ENCODE peak calls at places on chromosomes 16 and 17, in ten cellular contexts. One of them, this sample, is unnamed.

GRCh38 chr17:37718383-37719048 is 26.3 kb downstream of the HNF1B start:
- DNase-seq in stimulated activated CD4-positive, alpha-beta T cell treated with anti-CD3 and anti-CD28 coated beads, Interleukin-2, amount 100 ng/mL, for 48 hours: no peak
- DNase-seq in SJSA1: no peak
- DNase-seq in endothelial cell: no peak
- DNase-seq in EH: no peak
- DNase-seq in breast epithelium: no peak
- DNase-seq in left lobe of liver: no peak
- DNase-seq in retina: no peak
- DNase-seq in cardiac fibroblast: no peak
- DNase-seq in activated naive CD8-positive, alpha-beta T cell treated with anti-CD3 and anti-CD28 coated beads for 36 hours: no peak
- DNase-seq in this sample: no peak

GRCh38 chr17:77449373-77449907 is 308.7 kb downstream of the SEC14L1 start:
- DNase-seq in cardiac fibroblast: no peak
- DNase-seq in activated naive CD8-positive, alpha-beta T cell treated with anti-CD3 and anti-CD28 coated beads for 36 hours: peak; percentile 14
- DNase-seq in stimulated activated CD4-positive, alpha-beta T cell treated with anti-CD3 and anti-CD28 coated beads, Interleukin-2, amount 100 ng/mL, for 48 hours: no peak
- DNase-seq in SJSA1: no peak
- DNase-seq in EH: peak; percentile 36
- DNase-seq in endothelial cell: no peak
- DNase-seq in left lobe of liver: no peak
- DNase-seq in retina: no peak
- DNase-seq in breast epithelium: no peak
- DNase-seq in this sample: no peak

GRCh38 chr17:39668141-39668924 is at the start of gene PNMT:
- DNase-seq in retina: peak; percentile 82
- DNase-seq in SJSA1: peak; percentile 43
- DNase-seq in stimulated activated CD4-positive, alpha-beta T cell treated with anti-CD3 and anti-CD28 coated beads, Interleukin-2, amount 100 ng/mL, for 48 hours: peak; percentile 53
- DNase-seq in endothelial cell: peak; percentile 80
- DNase-seq in activated naive CD8-positive, alpha-beta T cell treated with anti-CD3 and anti-CD28 coated beads for 36 hours: peak; percentile 80
- DNase-seq in breast epithelium: peak; percentile 60
- DNase-seq in left lobe of liver: peak; percentile 66
- DNase-seq in EH: peak; percentile 51
- DNase-seq in cardiac fibroblast: peak; percentile 59
- DNase-seq in this sample: peak; percentile 59

GRCh38 chr17:42009170-42009569 is 8.1 kb downstream of the DNAJC7 start:
- DNase-seq in breast epithelium: no peak
- DNase-seq in stimulated activated CD4-positive, alpha-beta T cell treated with anti-CD3 and anti-CD28 coated beads, Interleukin-2, amount 100 ng/mL, for 48 hours: no peak
- DNase-seq in SJSA1: no peak
- DNase-seq in EH: peak; percentile 12
- DNase-seq in cardiac fibroblast: peak; percentile 20
- DNase-seq in retina: no peak
- DNase-seq in activated naive CD8-positive, alpha-beta T cell treated with anti-CD3 and anti-CD28 coated beads for 36 hours: no peak
- DNase-seq in left lobe of liver: no peak
- DNase-seq in endothelial cell: no peak
- DNase-seq in this sample: no peak

GRCh38 chr17:11031787-11032186 is 193.9 kb upstream of the PIRT start:
- DNase-seq in endothelial cell: no peak
- DNase-seq in left lobe of liver: no peak
- DNase-seq in EH: no peak
- DNase-seq in stimulated activated CD4-positive, alpha-beta T cell treated with anti-CD3 and anti-CD28 coated beads, Interleukin-2, amount 100 ng/mL, for 48 hours: no peak
- DNase-seq in retina: no peak
- DNase-seq in breast epithelium: no peak
- DNase-seq in SJSA1: no peak
- DNase-seq in activated naive CD8-positive, alpha-beta T cell treated with anti-CD3 and anti-CD28 coated beads for 36 hours: no peak
- DNase-seq in cardiac fibroblast: no peak
- DNase-seq in this sample: no peak

GRCh38 chr17:79950306-79950705 is 85.4 kb downstream of the TBC1D16 start:
- DNase-seq in left lobe of liver: peak; percentile 43
- DNase-seq in retina: no peak
- DNase-seq in endothelial cell: no peak
- DNase-seq in breast epithelium: no peak
- DNase-seq in activated naive CD8-positive, alpha-beta T cell treated with anti-CD3 and anti-CD28 coated beads for 36 hours: no peak
- DNase-seq in cardiac fibroblast: no peak
- DNase-seq in SJSA1: no peak
- DNase-seq in stimulated activated CD4-positive, alpha-beta T cell treated with anti-CD3 and anti-CD28 coated beads, Interleukin-2, amount 100 ng/mL, for 48 hours: no peak
- DNase-seq in EH: no peak
- DNase-seq in this sample: no peak

GRCh38 chr16:52563767-52564611 is 17.0 kb upstream of the TOX3 start:
- DNase-seq in left lobe of liver: no peak
- DNase-seq in endothelial cell: no peak
- DNase-seq in SJSA1: no peak
- DNase-seq in EH: no peak
- DNase-seq in stimulated activated CD4-positive, alpha-beta T cell treated with anti-CD3 and anti-CD28 coated beads, Interleukin-2, amount 100 ng/mL, for 48 hours: no peak
- DNase-seq in breast epithelium: no peak
- DNase-seq in retina: no peak
- DNase-seq in activated naive CD8-positive, alpha-beta T cell treated with anti-CD3 and anti-CD28 coated beads for 36 hours: no peak
- DNase-seq in cardiac fibroblast: no peak
- DNase-seq in this sample: no peak

GRCh38 chr17:62705781-62706597 is 78.5 kb downstream of the MRC2 start:
- DNase-seq in left lobe of liver: no peak
- DNase-seq in activated naive CD8-positive, alpha-beta T cell treated with anti-CD3 and anti-CD28 coated beads for 36 hours: no peak
- DNase-seq in cardiac fibroblast: peak; percentile 41
- DNase-seq in endothelial cell: no peak
- DNase-seq in SJSA1: no peak
- DNase-seq in EH: peak; percentile 39
- DNase-seq in breast epithelium: no peak
- DNase-seq in retina: peak; percentile 66
- DNase-seq in stimulated activated CD4-positive, alpha-beta T cell treated with anti-CD3 and anti-CD28 coated beads, Interleukin-2, amount 100 ng/mL, for 48 hours: no peak
- DNase-seq in this sample: no peak

GRCh38 chr16:28877642-28877975 is 679 bp upstream of the ATP2A1 start:
- DNase-seq in activated naive CD8-positive, alpha-beta T cell treated with anti-CD3 and anti-CD28 coated beads for 36 hours: no peak
- DNase-seq in breast epithelium: no peak
- DNase-seq in SJSA1: no peak
- DNase-seq in left lobe of liver: no peak
- DNase-seq in EH: no peak
- DNase-seq in endothelial cell: no peak
- DNase-seq in cardiac fibroblast: no peak
- DNase-seq in stimulated activated CD4-positive, alpha-beta T cell treated with anti-CD3 and anti-CD28 coated beads, Interleukin-2, amount 100 ng/mL, for 48 hours: no peak
- DNase-seq in retina: no peak
- DNase-seq in this sample: no peak

GRCh38 chr17:16987830-16988601 is 16.1 kb upstream of the TNFRSF13B start:
- DNase-seq in stimulated activated CD4-positive, alpha-beta T cell treated with anti-CD3 and anti-CD28 coated beads, Interleukin-2, amount 100 ng/mL, for 48 hours: peak; percentile 53
- DNase-seq in EH: peak; percentile 92
- DNase-seq in breast epithelium: peak; percentile 39
- DNase-seq in retina: no peak
- DNase-seq in left lobe of liver: no peak
- DNase-seq in SJSA1: peak; percentile 49
- DNase-seq in endothelial cell: no peak
- DNase-seq in activated naive CD8-positive, alpha-beta T cell treated with anti-CD3 and anti-CD28 coated beads for 36 hours: peak; percentile 57
- DNase-seq in cardiac fibroblast: peak; percentile 57
- DNase-seq in this sample: peak; percentile 59

GRCh38 chr17:70190959-70191805 is 21.9 kb downstream of the KCNJ2 start:
- DNase-seq in cardiac fibroblast: no peak
- DNase-seq in breast epithelium: no peak
- DNase-seq in left lobe of liver: no peak
- DNase-seq in retina: no peak
- DNase-seq in activated naive CD8-positive, alpha-beta T cell treated with anti-CD3 and anti-CD28 coated beads for 36 hours: no peak
- DNase-seq in endothelial cell: no peak
- DNase-seq in stimulated activated CD4-positive, alpha-beta T cell treated with anti-CD3 and anti-CD28 coated beads, Interleukin-2, amount 100 ng/mL, for 48 hours: no peak
- DNase-seq in SJSA1: no peak
- DNase-seq in EH: no peak
- DNase-seq in this sample: no peak

GRCh38 chr17:42568341-42569111 is 1.6 kb downstream of the MLX start:
- DNase-seq in left lobe of liver: no peak
- DNase-seq in endothelial cell: no peak
- DNase-seq in stimulated activated CD4-positive, alpha-beta T cell treated with anti-CD3 and anti-CD28 coated beads, Interleukin-2, amount 100 ng/mL, for 48 hours: no peak
- DNase-seq in SJSA1: no peak
- DNase-seq in activated naive CD8-positive, alpha-beta T cell treated with anti-CD3 and anti-CD28 coated beads for 36 hours: no peak
- DNase-seq in breast epithelium: no peak
- DNase-seq in cardiac fibroblast: no peak
- DNase-seq in retina: no peak
- DNase-seq in EH: no peak
- DNase-seq in this sample: no peak

GRCh38 chr16:53664724-53665345 is 38.8 kb downstream of the RPGRIP1L start:
- DNase-seq in breast epithelium: peak; percentile 23
- DNase-seq in left lobe of liver: no peak
- DNase-seq in activated naive CD8-positive, alpha-beta T cell treated with anti-CD3 and anti-CD28 coated beads for 36 hours: no peak
- DNase-seq in retina: no peak
- DNase-seq in stimulated activated CD4-positive, alpha-beta T cell treated with anti-CD3 and anti-CD28 coated beads, Interleukin-2, amount 100 ng/mL, for 48 hours: peak; percentile 2
- DNase-seq in endothelial cell: no peak
- DNase-seq in cardiac fibroblast: peak; percentile 82
- DNase-seq in EH: peak; percentile 96
- DNase-seq in SJSA1: peak; percentile 92
- DNase-seq in this sample: peak; percentile 91

GRCh38 chr17:22374741-22375140 is 682.4 kb downstream of the KCNJ18 start:
- DNase-seq in endothelial cell: no peak
- DNase-seq in activated naive CD8-positive, alpha-beta T cell treated with anti-CD3 and anti-CD28 coated beads for 36 hours: no peak
- DNase-seq in cardiac fibroblast: no peak
- DNase-seq in SJSA1: no peak
- DNase-seq in stimulated activated CD4-positive, alpha-beta T cell treated with anti-CD3 and anti-CD28 coated beads, Interleukin-2, amount 100 ng/mL, for 48 hours: no peak
- DNase-seq in breast epithelium: no peak
- DNase-seq in retina: no peak
- DNase-seq in left lobe of liver: no peak
- DNase-seq in EH: no peak
- DNase-seq in this sample: no peak

GRCh38 chr17:2056221-2057129 is 1.6 kb downstream of the HIC1 start:
- DNase-seq in activated naive CD8-positive, alpha-beta T cell treated with anti-CD3 and anti-CD28 coated beads for 36 hours: peak; percentile 62
- DNase-seq in retina: peak; percentile 68
- DNase-seq in EH: peak; percentile 74
- DNase-seq in cardiac fibroblast: peak; percentile 74
- DNase-seq in SJSA1: peak; percentile 30
- DNase-seq in stimulated activated CD4-positive, alpha-beta T cell treated with anti-CD3 and anti-CD28 coated beads, Interleukin-2, amount 100 ng/mL, for 48 hours: peak; percentile 42
- DNase-seq in endothelial cell: peak; percentile 28
- DNase-seq in left lobe of liver: peak; percentile 46
- DNase-seq in breast epithelium: no peak
- DNase-seq in this sample: peak; percentile 53

GRCh38 chr16:31487720-31488629 is 5.1 kb downstream of the SLC5A2 start:
- DNase-seq in cardiac fibroblast: peak; percentile 30
- DNase-seq in breast epithelium: no peak
- DNase-seq in stimulated activated CD4-positive, alpha-beta T cell treated with anti-CD3 and anti-CD28 coated beads, Interleukin-2, amount 100 ng/mL, for 48 hours: peak; percentile 46
- DNase-seq in activated naive CD8-positive, alpha-beta T cell treated with anti-CD3 and anti-CD28 coated beads for 36 hours: peak; percentile 71
- DNase-seq in endothelial cell: no peak
- DNase-seq in retina: peak; percentile 79
- DNase-seq in SJSA1: no peak
- DNase-seq in EH: peak; percentile 55
- DNase-seq in left lobe of liver: peak; percentile 60
- DNase-seq in this sample: peak; percentile 46

GRCh38 chr17:40063915-40064531 is 1.3 kb downstream of the THRA start:
- DNase-seq in left lobe of liver: no peak
- DNase-seq in activated naive CD8-positive, alpha-beta T cell treated with anti-CD3 and anti-CD28 coated beads for 36 hours: no peak
- DNase-seq in SJSA1: no peak
- DNase-seq in stimulated activated CD4-positive, alpha-beta T cell treated with anti-CD3 and anti-CD28 coated beads, Interleukin-2, amount 100 ng/mL, for 48 hours: no peak
- DNase-seq in breast epithelium: no peak
- DNase-seq in retina: peak; percentile 71
- DNase-seq in cardiac fibroblast: no peak
- DNase-seq in EH: no peak
- DNase-seq in endothelial cell: no peak
- DNase-seq in this sample: no peak

GRCh38 chr17:4899341-4900230 is at the start of gene C17orf107:
- DNase-seq in endothelial cell: peak; percentile 73
- DNase-seq in stimulated activated CD4-positive, alpha-beta T cell treated with anti-CD3 and anti-CD28 coated beads, Interleukin-2, amount 100 ng/mL, for 48 hours: peak; percentile 95
- DNase-seq in left lobe of liver: peak; percentile 89
- DNase-seq in activated naive CD8-positive, alpha-beta T cell treated with anti-CD3 and anti-CD28 coated beads for 36 hours: peak; percentile 97
- DNase-seq in EH: peak; percentile 71
- DNase-seq in retina: peak; percentile 77
- DNase-seq in breast epithelium: peak; percentile 94
- DNase-seq in SJSA1: no peak
- DNase-seq in cardiac fibroblast: peak; percentile 88
- DNase-seq in this sample: peak; percentile 78

GRCh38 chr17:82751171-82751570 is 694 bp upstream of the TBCD start:
- DNase-seq in breast epithelium: no peak
- DNase-seq in activated naive CD8-positive, alpha-beta T cell treated with anti-CD3 and anti-CD28 coated beads for 36 hours: no peak
- DNase-seq in retina: peak; percentile 83
- DNase-seq in left lobe of liver: no peak
- DNase-seq in cardiac fibroblast: no peak
- DNase-seq in SJSA1: peak; percentile 55
- DNase-seq in endothelial cell: no peak
- DNase-seq in EH: no peak
- DNase-seq in stimulated activated CD4-positive, alpha-beta T cell treated with anti-CD3 and anti-CD28 coated beads, Interleukin-2, amount 100 ng/mL, for 48 hours: no peak
- DNase-seq in this sample: no peak

GRCh38 chr17:44247346-44248219 is 20.4 kb downstream of the SLC4A1 start:
- DNase-seq in EH: no peak
- DNase-seq in activated naive CD8-positive, alpha-beta T cell treated with anti-CD3 and anti-CD28 coated beads for 36 hours: no peak
- DNase-seq in left lobe of liver: peak; percentile 89
- DNase-seq in breast epithelium: no peak
- DNase-seq in SJSA1: no peak
- DNase-seq in retina: no peak
- DNase-seq in endothelial cell: no peak
- DNase-seq in cardiac fibroblast: peak; percentile 7
- DNase-seq in stimulated activated CD4-positive, alpha-beta T cell treated with anti-CD3 and anti-CD28 coated beads, Interleukin-2, amount 100 ng/mL, for 48 hours: no peak
- DNase-seq in this sample: peak; percentile 17

GRCh38 chr17:81092518-81093095 is 57.7 kb downstream of the BAIAP2 start:
- DNase-seq in left lobe of liver: no peak
- DNase-seq in stimulated activated CD4-positive, alpha-beta T cell treated with anti-CD3 and anti-CD28 coated beads, Interleukin-2, amount 100 ng/mL, for 48 hours: no peak
- DNase-seq in endothelial cell: no peak
- DNase-seq in cardiac fibroblast: no peak
- DNase-seq in EH: no peak
- DNase-seq in SJSA1: no peak
- DNase-seq in retina: no peak
- DNase-seq in activated naive CD8-positive, alpha-beta T cell treated with anti-CD3 and anti-CD28 coated beads for 36 hours: no peak
- DNase-seq in breast epithelium: no peak
- DNase-seq in this sample: no peak

GRCh38 chr17:47810200-47810821 is 11.3 kb downstream of the OSBPL7 start:
- DNase-seq in SJSA1: peak; percentile 63
- DNase-seq in activated naive CD8-positive, alpha-beta T cell treated with anti-CD3 and anti-CD28 coated beads for 36 hours: no peak
- DNase-seq in endothelial cell: no peak
- DNase-seq in cardiac fibroblast: peak; percentile 89
- DNase-seq in EH: peak; percentile 89
- DNase-seq in left lobe of liver: peak; percentile 50
- DNase-seq in retina: no peak
- DNase-seq in stimulated activated CD4-positive, alpha-beta T cell treated with anti-CD3 and anti-CD28 coated beads, Interleukin-2, amount 100 ng/mL, for 48 hours: no peak
- DNase-seq in breast epithelium: no peak
- DNase-seq in this sample: peak; percentile 90

GRCh38 chr17:50905460-50905803 is 39.3 kb upstream of the TOB1 start:
- DNase-seq in retina: no peak
- DNase-seq in activated naive CD8-positive, alpha-beta T cell treated with anti-CD3 and anti-CD28 coated beads for 36 hours: no peak
- DNase-seq in left lobe of liver: peak; percentile 88
- DNase-seq in EH: no peak
- DNase-seq in breast epithelium: no peak
- DNase-seq in SJSA1: no peak
- DNase-seq in endothelial cell: no peak
- DNase-seq in cardiac fibroblast: no peak
- DNase-seq in stimulated activated CD4-positive, alpha-beta T cell treated with anti-CD3 and anti-CD28 coated beads, Interleukin-2, amount 100 ng/mL, for 48 hours: no peak
- DNase-seq in this sample: no peak

GRCh38 chr17:4706121-4706520 is 2.2 kb upstream of the PELP1 start:
- DNase-seq in endothelial cell: no peak
- DNase-seq in SJSA1: no peak
- DNase-seq in activated naive CD8-positive, alpha-beta T cell treated with anti-CD3 and anti-CD28 coated beads for 36 hours: no peak
- DNase-seq in left lobe of liver: no peak
- DNase-seq in retina: no peak
- DNase-seq in stimulated activated CD4-positive, alpha-beta T cell treated with anti-CD3 and anti-CD28 coated beads, Interleukin-2, amount 100 ng/mL, for 48 hours: no peak
- DNase-seq in EH: peak; percentile 53
- DNase-seq in cardiac fibroblast: no peak
- DNase-seq in breast epithelium: no peak
- DNase-seq in this sample: no peak

GRCh38 chr16:74740795-74741304 is 33.8 kb downstream of the FA2H start:
- DNase-seq in retina: no peak
- DNase-seq in activated naive CD8-positive, alpha-beta T cell treated with anti-CD3 and anti-CD28 coated beads for 36 hours: no peak
- DNase-seq in endothelial cell: no peak
- DNase-seq in EH: peak; percentile 36
- DNase-seq in stimulated activated CD4-positive, alpha-beta T cell treated with anti-CD3 and anti-CD28 coated beads, Interleukin-2, amount 100 ng/mL, for 48 hours: no peak
- DNase-seq in cardiac fibroblast: no peak
- DNase-seq in breast epithelium: peak; percentile 76
- DNase-seq in left lobe of liver: no peak
- DNase-seq in SJSA1: no peak
- DNase-seq in this sample: no peak

This sample was measured in fibroblast of villous mesenchyme.